ENCODE peak calls at places on chromosomes 6 and 20, in four cellular contexts. One of them, this sample, is unnamed.

GRCh38 chr20:63498950-63499332 is at the start of gene EEF1A2:
- DNase-seq in K562: peak; percentile 87
- DNase-seq in HepG2: no peak
- DNase-seq in H1: no peak
- DNase-seq in this sample: no peak

GRCh38 chr6:16060039-16060438 is 68.8 kb upstream of the MYLIP start:
- DNase-seq in K562: no peak
- DNase-seq in H1: no peak
- DNase-seq in HepG2: no peak
- DNase-seq in this sample: no peak

GRCh38 chr6:52221302-52221701 is 23.0 kb downstream of the IL17F start:
- DNase-seq in H1: no peak
- DNase-seq in HepG2: no peak
- DNase-seq in K562: no peak
- DNase-seq in this sample: no peak

GRCh38 chr6:145815351-145815772 is 767 bp upstream of the FBXO30 start:
- DNase-seq in HepG2: no peak
- DNase-seq in H1: no peak
- DNase-seq in K562: peak; percentile 45
- DNase-seq in this sample: no peak

GRCh38 chr6:33298773-33299236 is at the start of gene RGL2:
- DNase-seq in H1: no peak
- DNase-seq in K562: peak; percentile 81
- DNase-seq in HepG2: no peak
- DNase-seq in this sample: peak; percentile 61

GRCh38 chr6:1617466-1618304 is 8.0 kb downstream of the FOXC1 start:
- DNase-seq in K562: no peak
- DNase-seq in H1: no peak
- DNase-seq in HepG2: no peak
- DNase-seq in this sample: no peak

GRCh38 chr6:114634016-114634415 is 291.2 kb upstream of the HS3ST5 start:
- DNase-seq in H1: no peak
- DNase-seq in K562: no peak
- DNase-seq in HepG2: no peak
- DNase-seq in this sample: no peak

GRCh38 chr6:131053546-131054240 is 9.4 kb downstream of the EPB41L2 start:
- DNase-seq in HepG2: no peak
- DNase-seq in K562: no peak
- DNase-seq in H1: no peak
- DNase-seq in this sample: no peak

GRCh38 chr20:19849341-19850189 is 91.5 kb downstream of the RIN2 start:
- DNase-seq in K562: no peak
- DNase-seq in H1: no peak
- DNase-seq in HepG2: no peak
- DNase-seq in this sample: no peak

GRCh38 chr6:72283571-72283970 is 338.3 kb upstream of the KCNQ5 start:
- DNase-seq in HepG2: no peak
- DNase-seq in H1: no peak
- DNase-seq in K562: no peak
- DNase-seq in this sample: no peak

GRCh38 chr6:46521464-46521971 is 30.3 kb upstream of the RCAN2 start:
- DNase-seq in K562: no peak
- DNase-seq in H1: no peak
- DNase-seq in HepG2: no peak
- DNase-seq in this sample: no peak

GRCh38 chr20:12605751-12606150 is 403.0 kb upstream of the SPTLC3 start:
- DNase-seq in K562: no peak
- DNase-seq in HepG2: no peak
- DNase-seq in H1: no peak
- DNase-seq in this sample: no peak

GRCh38 chr20:50460608-50461268 is 49.4 kb upstream of the PTPN1 start:
- DNase-seq in H1: no peak
- DNase-seq in K562: peak; percentile 86
- DNase-seq in HepG2: peak; percentile 91
- DNase-seq in this sample: peak; percentile 59

GRCh38 chr6:157644043-157644810 is 178.8 kb upstream of the SNX9 start:
- DNase-seq in K562: no peak
- DNase-seq in H1: no peak
- DNase-seq in HepG2: no peak
- DNase-seq in this sample: no peak

GRCh38 chr6:2580996-2581395 is 169.7 kb downstream of the MYLK4 start:
- DNase-seq in H1: no peak
- DNase-seq in K562: no peak
- DNase-seq in HepG2: no peak
- DNase-seq in this sample: no peak

GRCh38 chr20:51800132-51800721 is 2.1 kb downstream of the SALL4 start:
- DNase-seq in HepG2: peak; percentile 48
- DNase-seq in H1: peak; percentile 82
- DNase-seq in K562: peak; percentile 75
- DNase-seq in this sample: peak; percentile 63

GRCh38 chr6:112485140-112485539 is 138.0 kb downstream of the RFPL4B start:
- DNase-seq in K562: no peak
- DNase-seq in HepG2: no peak
- DNase-seq in H1: no peak
- DNase-seq in this sample: no peak

GRCh38 chr6:11122380-11122779 is 10.9 kb upstream of the ERVFRD-1 start:
- DNase-seq in HepG2: no peak
- DNase-seq in H1: no peak
- DNase-seq in K562: no peak
- DNase-seq in this sample: no peak

GRCh38 chr6:47729457-47729856 is 31.1 kb downstream of the ADGRF4 start:
- DNase-seq in H1: no peak
- DNase-seq in K562: no peak
- DNase-seq in HepG2: no peak
- DNase-seq in this sample: no peak

GRCh38 chr6:113857565-113858066 is 471 bp downstream of the MARCKS start:
- DNase-seq in HepG2: no peak
- DNase-seq in K562: peak; percentile 8
- DNase-seq in H1: no peak
- DNase-seq in this sample: no peak

GRCh38 chr6:35501784-35502183 is 4.9 kb upstream of the TEAD3 start:
- DNase-seq in H1: no peak
- DNase-seq in K562: no peak
- DNase-seq in HepG2: no peak
- DNase-seq in this sample: no peak

GRCh38 chr6:44062771-44063560 is 64.3 kb downstream of the MRPL14 start:
- DNase-seq in H1: no peak
- DNase-seq in K562: peak; percentile 76
- DNase-seq in HepG2: no peak
- DNase-seq in this sample: no peak

GRCh38 chr20:4633780-4634179 is 87.9 kb upstream of the PRND start:
- DNase-seq in H1: no peak
- DNase-seq in HepG2: no peak
- DNase-seq in K562: no peak
- DNase-seq in this sample: no peak

GRCh38 chr6:170063431-170063830 is 227.4 kb downstream of the DLL1 start:
- DNase-seq in H1: no peak
- DNase-seq in HepG2: no peak
- DNase-seq in K562: no peak
- DNase-seq in this sample: no peak

GRCh38 chr6:34630040-34630439 is 66.5 kb downstream of the ILRUN start:
- DNase-seq in HepG2: peak; percentile 62
- DNase-seq in K562: no peak
- DNase-seq in H1: no peak
- DNase-seq in this sample: no peak

GRCh38 chr6:87393026-87393622 is 14.6 kb upstream of the CFAP206 start:
- DNase-seq in HepG2: peak; percentile 59
- DNase-seq in H1: no peak
- DNase-seq in K562: peak; percentile 48
- DNase-seq in this sample: no peak

GRCh38 chr6:138765896-138766487 is 7.6 kb upstream of the CCDC28A start:
- DNase-seq in HepG2: peak; percentile 48
- DNase-seq in H1: no peak
- DNase-seq in K562: peak; percentile 63
- DNase-seq in this sample: no peak

GRCh38 chr6:52512199-52512598 is 64.7 kb downstream of the TRAM2 start:
- DNase-seq in K562: peak; percentile 51
- DNase-seq in HepG2: no peak
- DNase-seq in H1: no peak
- DNase-seq in this sample: no peak

GRCh38 chr6:16243055-16243454 is 4.7 kb downstream of the GMPR start:
- DNase-seq in K562: no peak
- DNase-seq in H1: no peak
- DNase-seq in HepG2: no peak
- DNase-seq in this sample: no peak

GRCh38 chr20:2219481-2220006 is 76.3 kb upstream of the TGM3 start:
- DNase-seq in H1: no peak
- DNase-seq in K562: no peak
- DNase-seq in HepG2: no peak
- DNase-seq in this sample: no peak

GRCh38 chr6:20702366-20702765 is 168.1 kb downstream of the CDKAL1 start:
- DNase-seq in H1: no peak
- DNase-seq in K562: no peak
- DNase-seq in HepG2: no peak
- DNase-seq in this sample: no peak

GRCh38 chr20:50453533-50453932 is 56.6 kb upstream of the PTPN1 start:
- DNase-seq in K562: no peak
- DNase-seq in HepG2: no peak
- DNase-seq in H1: no peak
- DNase-seq in this sample: no peak

GRCh38 chr20:38658879-38659612 is 57.4 kb downstream of the ARHGAP40 start:
- DNase-seq in K562: peak; percentile 64
- DNase-seq in HepG2: peak; percentile 60
- DNase-seq in H1: no peak
- DNase-seq in this sample: peak; percentile 57

GRCh38 chr6:5214570-5215052 is 46.1 kb downstream of the LYRM4 start:
- DNase-seq in HepG2: peak; percentile 25
- DNase-seq in K562: peak; percentile 74
- DNase-seq in H1: peak; percentile 41
- DNase-seq in this sample: no peak

GRCh38 chr20:53569606-53570307 is 23.9 kb downstream of the ZNF217 start:
- DNase-seq in HepG2: no peak
- DNase-seq in K562: no peak
- DNase-seq in H1: no peak
- DNase-seq in this sample: no peak

GRCh38 chr6:36968266-36968977 is 13.9 kb downstream of the PI16 start:
- DNase-seq in K562: no peak
- DNase-seq in HepG2: no peak
- DNase-seq in H1: no peak
- DNase-seq in this sample: no peak

GRCh38 chr6:9521152-9521530 is 893.7 kb downstream of the TFAP2A start:
- DNase-seq in HepG2: no peak
- DNase-seq in K562: no peak
- DNase-seq in H1: no peak
- DNase-seq in this sample: no peak

GRCh38 chr6:9517806-9518205 is 897.1 kb downstream of the TFAP2A start:
- DNase-seq in HepG2: no peak
- DNase-seq in H1: no peak
- DNase-seq in K562: no peak
- DNase-seq in this sample: no peak

GRCh38 chr6:9522101-9522500 is 892.8 kb downstream of the TFAP2A start:
- DNase-seq in K562: no peak
- DNase-seq in H1: no peak
- DNase-seq in HepG2: no peak
- DNase-seq in this sample: no peak

GRCh38 chr6:9518433-9518832 is 896.4 kb downstream of the TFAP2A start:
- DNase-seq in K562: no peak
- DNase-seq in H1: no peak
- DNase-seq in HepG2: no peak
- DNase-seq in this sample: no peak

GRCh38 chr6:9520417-9521151 is 894.3 kb downstream of the TFAP2A start:
- DNase-seq in HepG2: no peak
- DNase-seq in K562: no peak
- DNase-seq in H1: no peak
- DNase-seq in this sample: no peak
- TF ChIP-seq TAF1 in HepG2: no peak
- TF ChIP-seq TAF1 in K562: no peak
- TF ChIP-seq TAF1 in H1: no peak
- TF ChIP-seq TAF1 in this sample: no peak

GRCh38 chr20:58692579-58693225 is at the start of gene NPEPL1:
- DNase-seq in K562: no peak
- DNase-seq in H1: no peak
- DNase-seq in HepG2: no peak
- DNase-seq in this sample: peak; percentile 96
- TF ChIP-seq POLR2A in K562: no peak
- TF ChIP-seq POLR2A in H1: no peak
- TF ChIP-seq POLR2A in HepG2: no peak
- TF ChIP-seq POLR2A in this sample: peak; percentile 60

GRCh38 chr6:136969930-136970329 is 47.8 kb downstream of the SLC35D3 start:
- DNase-seq in HepG2: no peak
- DNase-seq in K562: no peak
- DNase-seq in H1: no peak
- DNase-seq in this sample: no peak

GRCh38 chr6:136971609-136972008 is 49.5 kb downstream of the SLC35D3 start:
- DNase-seq in H1: no peak
- DNase-seq in K562: no peak
- DNase-seq in HepG2: no peak
- DNase-seq in this sample: no peak

GRCh38 chr6:136967874-136968752 is 46.0 kb downstream of the SLC35D3 start:
- DNase-seq in H1: peak; percentile 53
- DNase-seq in HepG2: peak; percentile 69
- DNase-seq in K562: peak; percentile 83
- DNase-seq in this sample: peak; percentile 42

GRCh38 chr6:136969433-136969832 is 47.3 kb downstream of the SLC35D3 start:
- DNase-seq in H1: no peak
- DNase-seq in HepG2: no peak
- DNase-seq in K562: no peak
- DNase-seq in this sample: no peak

DNA sequence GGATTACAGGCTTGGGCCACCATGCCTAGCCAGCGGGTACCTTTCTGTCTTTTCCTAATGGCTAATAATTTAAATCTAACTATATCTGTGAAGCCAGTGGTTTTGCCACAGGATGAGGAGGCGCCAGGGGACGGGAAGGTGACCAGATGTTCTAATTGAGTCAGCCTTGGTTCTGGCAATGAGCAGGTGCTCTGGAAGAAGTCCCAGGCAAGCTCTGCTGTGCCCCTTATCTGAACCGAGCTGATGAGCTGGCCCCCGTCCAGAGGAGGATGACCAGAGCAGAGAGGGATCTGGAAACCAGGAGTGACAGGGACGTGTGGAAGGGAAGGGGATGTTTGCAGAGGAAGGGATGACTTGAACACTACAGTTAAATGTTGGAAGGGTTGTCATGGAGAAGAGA is 46.7 kb downstream of the SLC35D3 start:
- DNase-seq in K562: no peak
- DNase-seq in H1: no peak
- DNase-seq in HepG2: no peak
- DNase-seq in this sample: no peak
- TF ChIP-seq POLR2AphosphoS5 in K562: no peak
- TF ChIP-seq POLR2AphosphoS5 in H1: no peak
- TF ChIP-seq POLR2AphosphoS5 in HepG2: no peak
- TF ChIP-seq POLR2AphosphoS5 in this sample: no peak

DNA sequence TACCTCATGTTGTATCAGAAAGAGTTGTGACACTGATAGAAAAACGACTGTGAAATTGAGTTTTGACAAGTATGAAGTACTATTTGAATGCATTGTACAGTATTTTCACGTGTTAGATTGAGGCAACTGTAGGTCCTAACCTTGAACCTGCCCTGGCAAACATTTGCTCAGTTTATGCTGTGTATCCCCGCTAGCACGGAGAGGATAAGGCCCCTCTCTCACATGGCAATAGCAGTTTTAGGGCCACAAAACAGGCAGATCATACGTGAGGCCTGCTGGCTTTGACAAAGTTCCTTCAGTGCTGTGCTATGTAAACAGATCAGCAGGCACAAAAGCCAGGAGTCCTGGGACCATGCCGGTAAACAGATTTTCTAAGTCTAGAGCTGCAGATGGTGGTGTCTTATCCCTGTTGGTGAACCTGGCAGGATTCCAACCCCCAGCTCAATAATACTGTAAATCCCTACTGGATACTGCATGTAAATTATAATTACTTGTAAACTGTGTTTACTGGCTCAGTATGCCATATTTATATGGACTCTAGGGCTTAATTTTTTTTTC is 23.8 kb upstream of the FAM217A start:
- DNase-seq in K562: no peak
- DNase-seq in HepG2: peak; percentile 98
- DNase-seq in H1: no peak
- DNase-seq in this sample: no peak
- TF ChIP-seq TAF1 in K562: no peak
- TF ChIP-seq TAF1 in HepG2: peak; percentile 32
- TF ChIP-seq TAF1 in H1: no peak
- TF ChIP-seq TAF1 in this sample: no peak